ENCODE peak calls at places on chromosomes 5 and 9, in six cellular contexts. J, R, O, F, I and P are unnamed samples. For H3K27me3, the result is how much of the 10 kb centered on the place peaks cover.

GRCh38 chr5:25701936-25702335 is 1057.2 kb upstream of the CDH10 start:
- DNase-seq in J (no peak), R (no peak), O (no peak), F (no peak), I (no peak), P (no peak)

GRCh38 chr9:95350266-95350665 is 32.8 kb upstream of the FANCC start:
- DNase-seq in J (no peak), R (no peak), O (no peak), F (no peak), I (no peak), P (no peak)

GRCh38 chr9:131060902-131061630 is 35.3 kb upstream of the AIF1L start:
- DNase-seq in J (no peak), R (no peak), O (no peak), F (peak), I (no peak), P (no peak)

GRCh38 chr5:103894882-103895281 is 332.3 kb upstream of the NUDT12 start:
- DNase-seq in J (peak), R (no peak), O (no peak), F (peak), I (no peak), P (peak)

GRCh38 chr5:115309751-115310370 is 13.4 kb upstream of the CCDC112 start:
- DNase-seq in J (no peak), R (no peak), O (no peak), F (peak), I (no peak), P (peak)

GRCh38 chr5:128778474-128778873 is 186.8 kb upstream of the SLC27A6 start:
- DNase-seq in J (peak), R (no peak), O (no peak), F (no peak), I (no peak), P (no peak)

GRCh38 chr5:134477462-134478245 is 47.8 kb upstream of the JADE2 start:
- DNase-seq in J (peak), R (no peak), O (peak), F (no peak), I (no peak), P (no peak)

GRCh38 chr9:89686134-89686533 is 81.3 kb downstream of the GADD45G start:
- DNase-seq in J (no peak), R (no peak), O (no peak), F (no peak), I (no peak), P (peak)

GRCh38 chr9:112881366-112881765 is 9.3 kb downstream of the SLC46A2 start:
- DNase-seq in J (peak), R (no peak), O (no peak), F (no peak), I (no peak), P (no peak)

GRCh38 chr9:137975936-137976565 is 98.5 kb downstream of the CACNA1B start:
- DNase-seq in J (no peak), R (no peak), O (no peak), F (no peak), I (no peak), P (no peak)

GRCh38 chr5:68845121-68845520 is 248.7 kb upstream of the SLC30A5 start:
- DNase-seq in J (no peak), R (no peak), O (no peak), F (no peak), I (no peak), P (no peak)

GRCh38 chr5:44868541-44868940 is 59.8 kb downstream of the MRPS30 start:
- DNase-seq in J (no peak), R (no peak), O (no peak), F (no peak), I (no peak), P (no peak)

GRCh38 chr5:66232701-66233100 is 88.6 kb downstream of the SREK1 start:
- DNase-seq in J (no peak), R (no peak), O (no peak), F (no peak), I (no peak), P (no peak)

GRCh38 chr9:109912726-109913460 is 132.9 kb downstream of the PALM2AKAP2 start:
- DNase-seq in J (no peak), R (no peak), O (no peak), F (no peak), I (no peak), P (no peak)

GRCh38 chr9:126619336-126619919 is 5.7 kb downstream of the LMX1B start:
- DNase-seq in J (no peak), R (no peak), O (no peak), F (no peak), I (no peak), P (no peak)
- H3K27me3 ChIP-seq in J (half or more), R (half or more), O (half or more), F (half or more), I (half or more), P (under half)

GRCh38 chr5:60519372-60519771 is 180.6 kb downstream of the DEPDC1B start:
- DNase-seq in J (no peak), R (no peak), O (no peak), F (no peak), I (no peak), P (no peak)
- H3K4me3 ChIP-seq in J (no peak), R (no peak), O (no peak), F (no peak), I (no peak), P (no peak)

DNA sequence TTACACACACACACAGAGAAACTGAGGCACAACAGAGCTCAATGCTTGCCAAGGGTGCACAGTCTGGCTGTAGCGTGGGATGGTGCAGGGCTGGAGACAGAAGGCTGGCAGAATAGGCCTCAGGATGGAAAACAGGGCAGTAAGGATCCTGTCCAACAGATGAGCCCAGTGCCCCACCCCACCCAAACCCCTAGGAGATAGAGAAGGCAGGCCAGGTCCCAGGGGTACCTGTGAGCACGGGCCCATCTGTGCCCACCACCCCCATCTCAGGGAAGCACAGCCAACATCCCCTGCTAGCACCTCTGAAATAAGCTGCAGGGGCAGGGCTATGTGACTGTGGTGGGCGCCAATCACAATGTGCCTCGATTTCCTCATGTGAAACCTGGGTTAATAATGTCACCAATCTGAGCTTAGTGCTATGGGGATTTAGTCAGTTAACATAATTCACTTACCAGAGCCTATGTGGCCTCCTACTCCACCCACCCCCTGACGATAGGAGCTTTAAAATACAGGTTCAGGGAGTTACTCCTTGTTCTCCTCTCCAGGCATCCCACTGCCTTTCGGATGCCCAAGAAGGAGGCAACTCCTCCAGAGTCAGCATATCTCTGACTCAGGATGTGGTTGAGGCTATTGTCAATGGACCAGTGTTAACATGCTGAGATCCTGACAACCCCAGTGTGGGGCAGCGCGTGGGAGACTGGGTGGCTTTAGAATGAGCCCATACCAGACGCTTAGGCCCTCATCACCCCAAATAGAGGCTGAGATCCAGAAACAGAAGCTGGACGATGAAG is 27.6 kb downstream of the BICD2 start:
- DNase-seq in J (no peak), R (no peak), O (no peak), F (no peak), I (no peak), P (no peak)
- H3K27ac ChIP-seq in J (no peak), R (no peak), O (no peak), F (no peak), I (peak), P (no peak)

GRCh38 chr5:152264656-152265055 is 140.4 kb downstream of the NMUR2 start:
- DNase-seq in J (no peak), R (no peak), O (no peak), F (no peak), I (no peak), P (no peak)
- H3K27me3 ChIP-seq in J (under half), R (under half), O (under half), F (half or more), I (under half), P (under half)

GRCh38 chr5:149408252-149409099 is 29.4 kb upstream of the IL17B start:
- DNase-seq in J (no peak), R (no peak), O (no peak), F (no peak), I (no peak), P (no peak)
- H3K4me3 ChIP-seq in J (peak), R (peak), O (peak), F (no peak), I (peak), P (no peak)

GRCh38 chr5:71586052-71586940 is 844 bp upstream of the MCCC2 start:
- DNase-seq in J (no peak), R (peak), O (no peak), F (no peak), I (no peak), P (peak)
- H3K27ac ChIP-seq in J (peak), R (peak), O (peak), F (no peak), I (peak), P (peak)

GRCh38 chr9:16207161-16207560 is 654.3 kb downstream of the CCDC171 start:
- DNase-seq in J (peak), R (no peak), O (no peak), F (peak), I (peak), P (peak)
- H3K27me3 ChIP-seq in J (under half), R (under half), O (under half), F (under half), I (under half), P (under half)